ENCODE peak calls at places on chromosomes 3 and 15, in six cellular contexts. K is endothelial cell, V is ovary, Y is AG04449, B is A549, W is fibroblast of mammary gland. X is an unnamed sample.

GRCh38 chr3:176916777-176917176 is 280.5 kb downstream of the TBL1XR1 start:
- DNase-seq in V (no peak), B (no peak), K (no peak), Y (no peak), W (no peak), X (no peak)

GRCh38 chr3:63471781-63472180 is 180.7 kb upstream of the SNTN start:
- DNase-seq in B (no peak), K (no peak), Y (no peak), V (no peak), W (no peak), X (no peak)

GRCh38 chr3:36812240-36812639 is 47.9 kb upstream of the DCLK3 start:
- DNase-seq in W (no peak), K (no peak), B (no peak), V (no peak), Y (no peak), X (no peak)

GRCh38 chr15:96327155-96327741 is 3.3 kb upstream of the NR2F2 start:
- DNase-seq in Y (peak), W (peak), V (no peak), K (no peak), B (peak), X (peak)

GRCh38 chr3:88596451-88596850 is 446.7 kb downstream of the C3orf38 start:
- DNase-seq in K (no peak), Y (no peak), B (no peak), V (no peak), W (no peak), X (no peak)

GRCh38 chr3:197466586-197467399 is 89.0 kb downstream of the BDH1 start:
- DNase-seq in B (peak), Y (no peak), V (no peak), K (no peak), W (peak), X (no peak)

GRCh38 chr3:147002721-147003120 is 397.6 kb upstream of the PLSCR5 start:
- DNase-seq in B (no peak), Y (peak), W (no peak), K (no peak), V (no peak), X (no peak)

GRCh38 chr3:186847437-186847836 is 4.9 kb downstream of the ADIPOQ start:
- DNase-seq in B (no peak), K (no peak), V (no peak), Y (no peak), W (no peak), X (no peak)

GRCh38 chr15:90286678-90287077 is 21.2 kb downstream of the NGRN start:
- DNase-seq in W (peak), V (no peak), K (no peak), B (peak), Y (no peak), X (no peak)

GRCh38 chr15:40290540-40291087 is 7.8 kb upstream of the ANKRD63 start:
- DNase-seq in B (no peak), V (no peak), K (no peak), Y (no peak), W (no peak), X (no peak)

GRCh38 chr15:37037256-37037655 is 63.1 kb downstream of the MEIS2 start:
- DNase-seq in V (no peak), W (no peak), Y (no peak), B (no peak), K (no peak), X (no peak)

GRCh38 chr15:83053151-83053550 is 13.9 kb downstream of the BTBD1 start:
- DNase-seq in W (peak), V (no peak), Y (peak), B (no peak), K (no peak), X (peak)

GRCh38 chr3:111333642-111334041 is 208.4 kb upstream of the CD96 start:
- DNase-seq in B (no peak), V (no peak), W (peak), Y (no peak), K (no peak), X (no peak)

GRCh38 chr15:87227846-87228245 is 1028.7 kb downstream of the NTRK3 start:
- DNase-seq in Y (no peak), B (no peak), W (peak), K (no peak), V (no peak), X (no peak)

GRCh38 chr3:126036056-126036549 is 47.8 kb downstream of the SLC41A3 start:
- DNase-seq in V (no peak), W (no peak), Y (no peak), K (no peak), B (no peak), X (no peak)

GRCh38 chr3:114058646-114059045 is 2.1 kb downstream of the QTRT2 start:
- DNase-seq in B (no peak), W (peak), V (no peak), K (no peak), Y (no peak), X (no peak)

GRCh38 chr3:182523836-182524235 is 269.5 kb upstream of the ATP11B start:
- DNase-seq in K (no peak), B (no peak), Y (no peak), V (no peak), W (no peak), X (no peak)

GRCh38 chr3:44077267-44077666 is 164.4 kb upstream of the TOPAZ1 start:
- DNase-seq in K (no peak), V (no peak), Y (no peak), B (no peak), W (no peak), X (no peak)

GRCh38 chr15:39287322-39288195 is 293.3 kb upstream of the THBS1 start:
- DNase-seq in W (peak), V (no peak), Y (no peak), K (no peak), B (no peak), X (no peak)

GRCh38 chr3:72310028-72310987 is 525.4 kb upstream of the PROK2 start:
- DNase-seq in K (peak), W (peak), V (no peak), B (no peak), Y (peak), X (peak)

GRCh38 chr3:11239796-11240195 is 32.4 kb upstream of the ATG7 start:
- DNase-seq in B (no peak), W (no peak), V (no peak), K (no peak), Y (no peak), X (no peak)

GRCh38 chr15:100686021-100686724 is 83.8 kb downstream of the ASB7 start:
- DNase-seq in K (no peak), V (peak), B (no peak), W (peak), Y (no peak), X (no peak)

GRCh38 chr3:186361612-186362408 is at the start of gene DGKG:
- DNase-seq in B (peak), Y (no peak), K (peak), V (peak), W (no peak), X (no peak)

GRCh38 chr15:63203451-63204090 is 14.2 kb downstream of the RAB8B start:
- DNase-seq in Y (no peak), K (no peak), V (no peak), W (peak), B (no peak), X (no peak)

GRCh38 chr15:63200464-63201242 is 11.2 kb downstream of the RAB8B start:
- DNase-seq in Y (no peak), W (no peak), K (no peak), V (no peak), B (no peak), X (no peak)

GRCh38 chr15:63198315-63198714 is 8.9 kb downstream of the RAB8B start:
- DNase-seq in B (no peak), K (no peak), V (no peak), Y (no peak), W (no peak), X (no peak)

GRCh38 chr15:63198752-63199250 is 9.4 kb downstream of the RAB8B start:
- DNase-seq in K (no peak), Y (no peak), W (no peak), B (no peak), V (no peak), X (no peak)

GRCh38 chr15:63202858-63203257 is 13.5 kb downstream of the RAB8B start:
- DNase-seq in W (no peak), V (no peak), B (no peak), Y (no peak), K (no peak), X (no peak)
- TF ChIP-seq CTCF in W (no peak), V (no peak), B (no peak), Y (no peak), K (no peak), X (no peak)

GRCh38 chr3:8895829-8896228 is 67.4 kb downstream of the RAD18 start:
- DNase-seq in B (no peak), Y (no peak), V (no peak), K (no peak), W (no peak), X (no peak)

GRCh38 chr3:8903191-8903590 is 60.1 kb downstream of the RAD18 start:
- DNase-seq in B (no peak), Y (no peak), K (no peak), V (no peak), W (no peak), X (no peak)

GRCh38 chr3:8900065-8900464 is 63.2 kb downstream of the RAD18 start:
- DNase-seq in Y (peak), V (no peak), W (peak), B (no peak), K (no peak), X (no peak)
- TF ChIP-seq CTCF in Y (no peak), V (no peak), W (no peak), B (no peak), K (no peak), X (peak)

GRCh38 chr3:28917895-28918294 is 363.0 kb upstream of the RBMS3 start:
- DNase-seq in Y (no peak), W (no peak), V (no peak), K (no peak), B (no peak), X (no peak)

GRCh38 chr3:28912120-28912885 is 368.6 kb upstream of the RBMS3 start:
- DNase-seq in K (no peak), V (no peak), B (no peak), Y (no peak), W (no peak), X (no peak)

GRCh38 chr3:28922376-28922775 is 358.5 kb upstream of the RBMS3 start:
- DNase-seq in B (no peak), Y (no peak), V (no peak), K (no peak), W (no peak), X (no peak)

GRCh38 chr3:28915711-28916481 is 365.0 kb upstream of the RBMS3 start:
- DNase-seq in V (no peak), B (peak), Y (no peak), K (peak), W (peak), X (peak)

GRCh38 chr3:28916713-28917499 is 364.0 kb upstream of the RBMS3 start:
- DNase-seq in B (no peak), V (peak), K (peak), Y (no peak), W (peak), X (peak)
- TF ChIP-seq CTCF in B (no peak), V (peak), K (no peak), Y (no peak), W (peak), X (peak)

GRCh38 chr3:66989860-66990696 is 8.0 kb upstream of the KBTBD8 start:
- DNase-seq in Y (no peak), W (peak), B (peak), V (no peak), K (no peak), X (no peak)
- TF ChIP-seq CTCF in Y (no peak), W (peak), B (no peak), V (no peak), K (no peak), X (peak)

DNA sequence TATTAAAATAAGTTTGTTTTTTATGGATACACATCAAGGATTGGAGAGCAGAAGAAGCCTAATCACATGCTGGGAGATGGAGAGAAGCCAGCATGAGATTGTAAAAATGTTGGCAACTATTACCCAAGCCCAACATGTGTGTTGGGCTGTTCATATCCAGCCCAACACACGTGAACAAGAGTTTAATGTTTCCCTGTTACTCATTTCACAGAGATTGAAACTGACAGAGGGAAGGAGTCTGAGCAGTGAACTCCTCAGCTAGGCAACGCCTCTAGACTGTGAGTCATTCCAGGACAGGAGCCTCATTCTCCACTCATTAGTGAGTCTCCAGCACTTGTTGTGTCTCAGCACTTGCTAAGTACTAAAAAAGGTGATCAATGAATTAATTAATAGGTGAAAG is 43.2 kb upstream of the CMSS1 start:
- DNase-seq in V (no peak), W (peak), B (no peak), Y (no peak), K (no peak), X (peak)
- TF ChIP-seq CTCF in V (no peak), W (no peak), B (no peak), Y (no peak), K (no peak), X (no peak)

GRCh38 chr3:64494530-64494929 is 193.3 kb downstream of the ADAMTS9 start:
- DNase-seq in K (no peak), Y (no peak), V (no peak), B (no peak), W (no peak), X (no peak)
- TF ChIP-seq CTCF in K (no peak), Y (no peak), V (no peak), B (no peak), W (no peak), X (no peak)

DNA sequence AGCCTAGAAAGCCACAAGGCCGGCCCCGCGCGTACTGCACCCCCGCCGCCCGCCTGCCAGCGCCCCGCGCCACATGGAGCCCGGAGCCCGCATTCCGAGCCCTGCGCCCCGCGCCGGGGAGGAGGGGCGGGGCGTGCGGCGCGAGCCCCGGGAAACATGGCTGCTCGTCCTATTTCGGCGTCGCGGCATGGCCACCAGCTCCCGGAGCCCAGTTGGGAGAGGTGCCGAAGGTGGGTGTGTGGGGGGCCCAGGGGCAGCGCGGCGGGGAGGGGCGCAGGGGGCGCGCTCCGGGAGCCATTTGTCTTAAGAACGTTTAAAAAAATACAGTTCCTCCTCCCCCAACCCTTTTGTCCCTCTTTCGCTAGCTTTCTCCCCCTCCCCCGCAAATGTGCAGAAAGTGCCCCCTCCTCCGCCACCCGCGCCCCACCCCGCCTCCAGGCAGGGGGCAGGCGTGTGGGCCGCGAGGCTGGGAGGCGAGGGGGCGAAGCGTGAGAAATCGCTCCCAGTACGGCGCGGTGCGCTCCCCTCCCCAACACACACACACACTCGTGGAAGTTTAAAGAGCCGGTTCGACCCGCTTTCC is 2.5 kb downstream of the ANP32A start:
- DNase-seq in K (peak), Y (no peak), W (peak), B (peak), V (peak), X (no peak)
- TF ChIP-seq CTCF in K (no peak), Y (no peak), W (no peak), B (no peak), V (no peak), X (no peak)

DNA sequence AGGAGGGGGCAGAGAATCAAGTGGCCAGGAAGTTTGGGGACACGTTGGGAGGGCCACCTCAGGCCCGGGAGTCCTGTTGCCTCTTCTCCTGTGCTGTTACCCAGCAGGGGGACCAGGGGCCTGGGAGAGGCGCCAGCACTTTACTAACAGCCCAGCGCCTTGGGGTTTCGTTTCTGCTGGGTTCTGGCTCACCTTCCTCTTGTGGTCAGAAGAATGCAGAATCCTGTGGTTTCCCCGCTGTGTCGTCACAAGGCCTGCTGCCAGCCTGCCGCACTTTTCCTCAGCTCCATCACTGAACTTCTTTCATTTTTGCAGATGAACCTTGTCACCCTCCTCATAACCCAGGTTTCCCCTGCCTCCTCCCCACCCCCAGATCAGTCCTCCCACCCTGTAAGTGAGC is 67.7 kb downstream of the SLC30A4 start:
- DNase-seq in K (no peak), W (peak), V (peak), Y (peak), B (peak), X (peak)
- TF ChIP-seq CTCF in K (no peak), W (peak), V (no peak), Y (peak), B (no peak), X (peak)

GRCh38 chr3:29280675-29281264 is at the start of gene RBMS3:
- DNase-seq in K (peak), V (peak), W (peak), Y (peak), B (peak), X (peak)
- TF ChIP-seq CTCF in K (no peak), V (peak), W (peak), Y (peak), B (peak), X (peak)

GRCh38 chr15:42724276-42724675 is 12.7 kb downstream of the CDAN1 start:
- DNase-seq in K (no peak), B (no peak), Y (no peak), V (no peak), W (no peak), X (no peak)

GRCh38 chr15:42720071-42720470 is 16.9 kb downstream of the CDAN1 start:
- DNase-seq in V (no peak), K (no peak), B (no peak), Y (no peak), W (no peak), X (no peak)

GRCh38 chr15:42725331-42725903 is 11.5 kb downstream of the CDAN1 start:
- DNase-seq in V (no peak), B (no peak), W (peak), K (no peak), Y (no peak), X (no peak)

GRCh38 chr15:42721016-42721415 is 15.9 kb downstream of the CDAN1 start:
- DNase-seq in B (no peak), Y (no peak), K (no peak), V (no peak), W (no peak), X (no peak)

DNA sequence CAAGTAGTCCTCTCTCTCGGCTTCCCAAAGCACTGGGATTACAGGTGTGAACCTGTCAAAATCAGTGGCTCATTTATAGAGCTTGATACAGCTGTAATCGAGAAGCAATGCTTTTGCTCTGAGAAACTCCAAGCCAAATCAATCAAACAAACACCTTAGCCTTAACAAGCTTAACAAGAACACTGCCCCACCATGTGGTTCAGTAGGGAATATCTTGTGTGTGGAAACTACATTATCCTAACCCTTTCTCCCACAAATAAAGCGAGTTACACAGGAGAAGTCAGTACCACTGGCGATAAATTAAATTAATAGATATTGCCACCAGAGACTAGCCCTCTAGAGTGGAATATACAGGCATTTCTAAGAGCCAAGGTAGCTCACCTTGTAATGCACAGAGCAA is 13.9 kb downstream of the CDAN1 start:
- DNase-seq in V (no peak), Y (no peak), K (no peak), B (no peak), W (peak), X (no peak)
- TF ChIP-seq CTCF in V (no peak), Y (no peak), K (peak), B (no peak), W (peak), X (peak)